ENCODE peak calls at places on chromosomes 2 and 18, in four cellular contexts. Q, U, J and P are unnamed samples.

GRCh38 chr2:173755798-173756197 is 209.4 kb downstream of the SP3 start:
- DNase-seq in Q (no peak), U (no peak), J (no peak), P (no peak)

GRCh38 chr2:112623913-112624777 is 21.6 kb upstream of the SLC20A1 start:
- DNase-seq in U (peak), J (no peak), Q (peak), P (no peak)

GRCh38 chr2:189149981-189150380 is 29.6 kb downstream of the COL5A2 start:
- DNase-seq in U (peak), Q (peak), J (no peak), P (no peak)

GRCh38 chr2:108941161-108941665 is 47.8 kb downstream of the EDAR start:
- DNase-seq in J (no peak), U (no peak), Q (no peak), P (no peak)

GRCh38 chr2:234425923-234426603 is 70.8 kb downstream of the ARL4C start:
- DNase-seq in U (no peak), Q (no peak), J (no peak), P (no peak)

GRCh38 chr2:26978061-26978596 is 7.7 kb downstream of the MAPRE3 start:
- DNase-seq in U (peak), Q (peak), J (no peak), P (no peak)

GRCh38 chr2:185833864-185834263 is 95.3 kb downstream of the FSIP2 start:
- DNase-seq in Q (peak), J (no peak), U (no peak), P (no peak)

GRCh38 chr2:77552956-77553355 is 30.8 kb upstream of the LRRTM4 start:
- DNase-seq in J (no peak), Q (peak), U (no peak), P (no peak)

GRCh38 chr2:21036708-21037670 is 6.9 kb downstream of the APOB start:
- DNase-seq in U (no peak), J (peak), Q (no peak), P (no peak)

GRCh38 chr2:98634406-98635092 is 26.2 kb downstream of the UNC50 start:
- DNase-seq in U (peak), J (no peak), Q (no peak), P (no peak)

GRCh38 chr2:71856709-71857525 is 290.7 kb downstream of the CYP26B1 start:
- DNase-seq in J (peak), U (peak), Q (no peak), P (no peak)

GRCh38 chr2:58939388-58939787 is 698.3 kb upstream of the FANCL start:
- DNase-seq in Q (peak), U (peak), J (no peak), P (no peak)

GRCh38 chr2:28838971-28839370 is 28.3 kb downstream of the SPDYA start:
- DNase-seq in U (no peak), Q (no peak), J (no peak), P (no peak)

GRCh38 chr2:120253021-120253882 is 600 bp downstream of the RALB start:
- DNase-seq in U (peak), J (peak), Q (peak), P (peak)

GRCh38 chr18:59715966-59716369 is 18.7 kb upstream of the CCBE1 start:
- DNase-seq in U (peak), J (no peak), Q (peak), P (no peak)

GRCh38 chr18:76425299-76426101 is 69.5 kb downstream of the ZNF516 start:
- DNase-seq in U (peak), Q (peak), J (no peak), P (peak)

GRCh38 chr2:68971591-68972231 is 2.7 kb upstream of the GKN1 start:
- DNase-seq in Q (peak), U (peak), J (no peak), P (no peak)

GRCh38 chr18:48033770-48034650 is 103.6 kb upstream of the SMAD2 start:
- DNase-seq in J (peak), Q (no peak), U (peak), P (no peak)

GRCh38 chr18:59957957-59958356 is 58.2 kb downstream of the PMAIP1 start:
- DNase-seq in J (no peak), Q (peak), U (peak), P (no peak)

GRCh38 chr2:200222837-200223236 is 83.7 kb upstream of the SPATS2L start:
- DNase-seq in U (no peak), Q (no peak), J (no peak), P (no peak)

GRCh38 chr2:205714058-205714776 is 31.9 kb downstream of the NRP2 start:
- DNase-seq in J (no peak), Q (peak), U (no peak), P (no peak)

GRCh38 chr2:6863792-6864191 is 1.9 kb downstream of the CMPK2 start:
- DNase-seq in U (peak), Q (no peak), J (no peak), P (no peak)

GRCh38 chr2:176056411-176056810 is 27.4 kb downstream of the EVX2 start:
- DNase-seq in U (no peak), Q (no peak), J (no peak), P (no peak)

GRCh38 chr2:205199451-205199850 is 482.9 kb upstream of the NRP2 start:
- DNase-seq in J (no peak), Q (no peak), U (no peak), P (no peak)

GRCh38 chr2:232422051-232422450 is 15.4 kb downstream of the ALPG start:
- DNase-seq in J (no peak), U (no peak), Q (no peak), P (no peak)

GRCh38 chr2:232419245-232420072 is 12.8 kb downstream of the ALPG start:
- DNase-seq in U (no peak), J (no peak), Q (no peak), P (no peak)

GRCh38 chr2:232420463-232421188 is 14.0 kb downstream of the ALPG start:
- DNase-seq in Q (peak), J (no peak), U (peak), P (no peak)

GRCh38 chr2:232420073-232420454 is 13.4 kb downstream of the ALPG start:
- DNase-seq in J (no peak), U (no peak), Q (no peak), P (no peak)

DNA sequence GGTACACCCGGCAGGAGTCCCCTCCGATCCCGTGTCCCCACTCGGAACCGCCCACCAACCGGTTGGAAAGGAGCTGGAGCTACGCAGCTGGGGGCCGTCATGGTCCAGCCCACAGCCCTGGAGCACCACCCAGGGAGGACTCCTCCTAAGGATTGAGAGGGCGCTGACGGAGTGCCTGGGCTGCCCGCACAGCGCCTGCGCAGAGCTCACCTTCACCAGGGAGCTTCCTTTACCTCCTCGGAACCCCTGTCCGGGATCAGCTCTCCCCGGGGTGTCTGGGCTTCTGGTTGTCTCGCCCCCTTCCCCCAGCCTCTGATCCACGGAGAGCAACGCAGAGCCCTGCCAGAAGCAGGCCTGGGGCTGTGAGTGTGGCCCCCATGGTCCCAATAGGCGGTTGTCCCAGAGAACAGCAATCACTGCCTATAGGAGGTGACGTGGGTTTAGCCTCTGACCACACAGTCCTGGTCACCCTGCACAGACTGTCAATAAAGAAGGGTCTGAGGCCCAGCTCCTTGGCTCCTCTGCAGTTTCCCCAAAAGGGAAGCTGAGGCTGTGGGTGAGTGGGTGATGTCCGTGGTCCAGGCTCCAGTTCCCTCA is 14.6 kb downstream of the ALPG start:
- DNase-seq in Q (no peak), J (no peak), U (no peak), P (no peak)
- H3K4me3 ChIP-seq in Q (no peak), J (peak), U (no peak), P (no peak)

DNA sequence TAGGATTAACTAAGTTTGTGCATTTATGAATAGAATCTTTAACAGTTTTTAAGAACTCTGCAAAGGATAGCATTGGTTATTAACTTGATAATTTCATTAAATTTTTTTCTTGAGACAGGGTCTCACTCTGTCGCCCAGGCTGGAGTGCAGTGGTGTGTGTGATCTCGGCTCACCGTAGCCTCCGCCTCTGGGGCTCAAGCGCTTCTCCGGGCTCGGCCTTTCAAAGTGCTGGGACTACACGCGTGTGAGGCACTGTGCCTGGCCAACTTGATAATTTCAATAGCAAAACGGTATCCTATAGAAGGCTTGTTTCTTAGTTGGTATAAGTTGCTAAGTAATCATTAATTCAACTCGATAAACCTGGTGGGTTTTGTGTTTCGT is 38.0 kb downstream of the ADNP2 start:
- DNase-seq in U (peak), Q (no peak), J (no peak), P (no peak)
- H3K4me3 ChIP-seq in U (peak), Q (peak), J (peak), P (peak)

DNA sequence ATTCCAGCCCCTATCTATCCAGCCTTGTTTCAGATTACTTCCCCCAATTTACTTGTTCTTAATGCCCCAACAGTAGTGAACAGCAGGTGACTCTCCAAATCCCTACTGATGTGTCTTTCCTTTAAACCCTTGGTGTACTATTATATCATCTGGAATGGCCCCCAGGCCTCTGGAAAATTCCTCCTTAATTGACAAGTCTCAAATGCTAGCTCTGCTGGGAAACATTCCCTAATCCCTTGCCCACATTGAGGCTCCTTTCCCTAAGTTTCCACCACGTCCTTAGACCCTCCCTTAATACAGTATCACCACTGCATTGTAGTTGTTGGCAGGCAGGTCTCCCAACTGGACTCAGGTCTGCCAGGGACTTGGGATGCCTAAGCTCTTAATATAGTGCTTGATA is 41.0 kb downstream of the MYO3B start:
- DNase-seq in J (no peak), U (no peak), Q (no peak), P (no peak)
- H3K4me3 ChIP-seq in J (no peak), U (no peak), Q (no peak), P (no peak)

GRCh38 chr18:28178720-28179119 is 1.8 kb upstream of the CDH2 start:
- DNase-seq in J (no peak), U (peak), Q (peak), P (no peak)
- H3K4me3 ChIP-seq in J (peak), U (peak), Q (peak), P (peak)

GRCh38 chr18:12305211-12305610 is 2.8 kb upstream of the TUBB6 start:
- DNase-seq in Q (no peak), U (no peak), J (peak), P (no peak)

GRCh38 chr18:12307251-12307736 is 747 bp upstream of the TUBB6 start:
- DNase-seq in Q (peak), J (no peak), U (peak), P (peak)

GRCh38 chr18:12304351-12305210 is 3.5 kb upstream of the TUBB6 start:
- DNase-seq in Q (peak), J (peak), U (no peak), P (peak)

GRCh38 chr18:12306752-12307151 is 1.3 kb upstream of the TUBB6 start:
- DNase-seq in Q (no peak), U (peak), J (peak), P (peak)

GRCh38 chr18:12305930-12306629 is 2.0 kb upstream of the TUBB6 start:
- DNase-seq in U (no peak), J (peak), Q (no peak), P (peak)
- H3K4me3 ChIP-seq in U (peak), J (peak), Q (peak), P (no peak)

GRCh38 chr2:162233197-162233596 is 10.0 kb downstream of the FAP start:
- DNase-seq in Q (peak), U (peak), J (no peak), P (no peak)

GRCh38 chr2:162232027-162232426 is 11.2 kb downstream of the FAP start:
- DNase-seq in J (no peak), Q (no peak), U (no peak), P (no peak)

GRCh38 chr2:162234620-162235462 is 8.4 kb downstream of the FAP start:
- DNase-seq in Q (no peak), J (no peak), U (no peak), P (no peak)

GRCh38 chr2:162230761-162231160 is 12.5 kb downstream of the FAP start:
- DNase-seq in U (no peak), J (no peak), Q (no peak), P (no peak)

DNA sequence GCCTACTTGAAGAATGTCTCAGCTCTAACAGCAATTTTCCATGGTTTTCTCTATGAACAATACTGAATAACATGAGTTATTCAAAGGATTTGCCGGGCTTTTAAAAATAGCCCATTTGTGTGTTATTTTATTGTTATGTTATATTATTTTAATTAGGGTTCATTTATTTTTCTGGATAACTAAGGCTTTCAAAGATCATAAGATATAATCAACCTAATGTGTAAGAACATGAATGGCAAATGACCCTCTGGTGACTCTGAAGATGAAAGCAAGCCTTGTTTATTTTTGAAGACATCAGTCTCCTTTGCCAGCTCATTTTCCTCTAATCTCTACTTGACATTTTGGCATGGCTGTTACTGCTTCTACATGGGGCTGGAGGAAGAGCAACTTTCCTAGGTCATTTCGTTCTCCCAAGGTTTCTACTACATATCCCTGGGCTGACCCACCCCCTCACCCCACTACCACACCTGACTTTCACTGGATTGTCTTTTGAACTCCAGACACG is 10.6 kb downstream of the FAP start:
- DNase-seq in U (peak), J (no peak), Q (no peak), P (no peak)
- H3K4me3 ChIP-seq in U (no peak), J (no peak), Q (no peak), P (no peak)

GRCh38 chr2:222715729-222716128 is 44.3 kb downstream of the MOGAT1 start:
- DNase-seq in U (no peak), J (no peak), Q (no peak), P (no peak)
- H3K4me3 ChIP-seq in U (no peak), J (no peak), Q (no peak), P (no peak)

GRCh38 chr2:233247116-233247515 is 4.4 kb upstream of the ATG16L1 start:
- DNase-seq in U (no peak), J (no peak), Q (no peak), P (no peak)

GRCh38 chr2:233247744-233248143 is 3.7 kb upstream of the ATG16L1 start:
- DNase-seq in J (no peak), U (peak), Q (peak), P (no peak)

GRCh38 chr2:233243348-233243747 is 8.1 kb upstream of the ATG16L1 start:
- DNase-seq in U (no peak), J (no peak), Q (no peak), P (no peak)

GRCh38 chr2:233244818-233245217 is 6.7 kb upstream of the ATG16L1 start:
- DNase-seq in U (peak), Q (no peak), J (no peak), P (no peak)

DNA sequence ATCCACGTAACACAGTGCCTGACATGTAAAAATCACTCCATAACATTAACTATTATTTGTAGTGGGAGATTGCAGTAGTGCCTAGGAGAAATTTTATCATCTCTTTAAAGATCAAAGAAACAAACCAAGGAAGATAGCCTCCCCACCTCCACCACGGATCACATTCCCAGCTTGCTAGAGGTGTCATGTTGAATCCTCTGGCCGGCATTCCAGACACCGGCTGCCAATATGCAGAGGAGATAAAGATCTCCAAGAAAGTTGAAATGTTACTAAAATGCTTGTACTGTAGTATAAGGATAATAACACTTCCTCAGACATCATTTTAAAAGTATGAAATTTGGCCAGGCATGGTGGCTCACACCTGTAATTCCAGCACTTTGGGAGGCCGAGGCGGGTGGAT is 6.1 kb upstream of the ATG16L1 start:
- DNase-seq in U (no peak), Q (no peak), J (no peak), P (no peak)
- H3K4me3 ChIP-seq in U (no peak), Q (no peak), J (no peak), P (no peak)